ENCODE peak calls at places on chromosome 9, in seven cellular contexts. A is suprapubic skin, U is fibroblast of lung, N is fibroblast of mammary gland, T is right atrium auricular region, O is heart right ventricle, R is adipocyte. C is an unnamed sample.

GRCh38 chr9:137021979-137022619 is 5.9 kb downstream of the ABCA2 start:
- DNase-seq in T (no peak), A (no peak), N (peak; percentile 86), U (peak; percentile 33), O (peak; percentile 39), R (peak; percentile 65), C (peak; percentile 52)

GRCh38 chr9:33946779-33947535 is 101.7 kb downstream of the UBAP2 start:
- DNase-seq in T (no peak), O (no peak), N (peak; percentile 95), U (peak; percentile 99), R (peak; percentile 96), A (no peak), C (no peak)

GRCh38 chr9:116152390-116152789 is 1.2 kb upstream of the PAPPA start:
- DNase-seq in A (no peak), U (no peak), R (peak; percentile 80), T (no peak), N (peak; percentile 68), O (no peak), C (no peak)

GRCh38 chr9:8816361-8816760 is 1016.8 kb upstream of the DMAC1 start:
- DNase-seq in T (no peak), O (no peak), R (no peak), N (peak; percentile 10), U (no peak), A (no peak), C (no peak)

GRCh38 chr9:2281803-2282185 is 266.6 kb downstream of the SMARCA2 start:
- DNase-seq in O (no peak), A (no peak), U (peak; percentile 76), R (no peak), N (no peak), T (no peak), C (no peak)

GRCh38 chr9:137406085-137406773 is 16.7 kb downstream of the EXD3 start:
- DNase-seq in R (no peak), A (no peak), O (no peak), N (no peak), U (no peak), T (no peak), C (no peak)

GRCh38 chr9:4334439-4334838 is 34.6 kb upstream of the GLIS3 start:
- DNase-seq in T (peak; percentile 60), R (no peak), N (no peak), U (peak; percentile 63), A (peak; percentile 68), O (peak; percentile 27), C (no peak)

GRCh38 chr9:105318729-105319513 is 74.5 kb downstream of the SLC44A1 start:
- DNase-seq in A (no peak), R (no peak), U (no peak), O (no peak), T (no peak), N (no peak), C (no peak)

GRCh38 chr9:79913867-79914266 is 342.1 kb downstream of the TLE4 start:
- DNase-seq in A (no peak), T (no peak), O (no peak), R (no peak), N (no peak), U (no peak), C (no peak)

GRCh38 chr9:88308831-88309230 is 79.4 kb upstream of the SPIN1 start:
- DNase-seq in A (no peak), T (no peak), O (no peak), N (no peak), U (peak; percentile 43), R (no peak), C (no peak)

GRCh38 chr9:21434202-21435014 is 5.8 kb upstream of the IFNA1 start:
- DNase-seq in O (no peak), U (peak; percentile 62), T (no peak), R (peak; percentile 83), A (no peak), N (peak; percentile 81), C (no peak)

GRCh38 chr9:78031826-78032598 is 401 bp upstream of the GNAQ start:
- DNase-seq in T (peak; percentile 91), N (peak; percentile 90), O (peak; percentile 90), A (peak; percentile 95), U (peak; percentile 97), R (peak; percentile 96), C (peak; percentile 92)

GRCh38 chr9:38276751-38277439 is 115.6 kb upstream of the ALDH1B1 start:
- DNase-seq in T (peak; percentile 16), A (no peak), R (no peak), N (no peak), U (no peak), O (no peak), C (no peak)

GRCh38 chr9:115202960-115203751 is 85.2 kb upstream of the TNC start:
- DNase-seq in A (no peak), N (peak; percentile 99), R (peak; percentile 90), T (no peak), O (no peak), U (peak; percentile 87), C (no peak)

GRCh38 chr9:38308136-38308535 is 84.4 kb upstream of the ALDH1B1 start:
- DNase-seq in R (no peak), N (no peak), T (no peak), U (no peak), A (no peak), O (no peak), C (no peak)

GRCh38 chr9:82679488-82679887 is 383.5 kb downstream of the RASEF start:
- DNase-seq in O (no peak), U (no peak), N (no peak), A (no peak), T (no peak), R (no peak), C (no peak)

GRCh38 chr9:93960221-93960970 is 5.2 kb upstream of the BARX1 start:
- DNase-seq in U (no peak), O (no peak), A (no peak), R (no peak), T (no peak), N (no peak), C (no peak)

GRCh38 chr9:16243798-16244197 is 626.7 kb downstream of the BNC2 start:
- DNase-seq in A (no peak), U (no peak), R (no peak), O (no peak), N (no peak), T (no peak), C (no peak)

GRCh38 chr9:77978086-77978781 is 53.4 kb downstream of the GNAQ start:
- DNase-seq in R (no peak), T (no peak), U (no peak), A (no peak), O (no peak), N (no peak), C (no peak)

GRCh38 chr9:83509372-83509771 is 28.8 kb downstream of the FRMD3 start:
- DNase-seq in T (no peak), U (peak; percentile 58), O (no peak), R (peak; percentile 58), N (peak; percentile 57), A (no peak), C (no peak)

GRCh38 chr9:26296910-26297309 is 595.7 kb downstream of the CAAP1 start:
- DNase-seq in N (peak; percentile 28), U (peak; percentile 75), A (no peak), R (peak; percentile 38), O (no peak), T (no peak), C (no peak)

DNA sequence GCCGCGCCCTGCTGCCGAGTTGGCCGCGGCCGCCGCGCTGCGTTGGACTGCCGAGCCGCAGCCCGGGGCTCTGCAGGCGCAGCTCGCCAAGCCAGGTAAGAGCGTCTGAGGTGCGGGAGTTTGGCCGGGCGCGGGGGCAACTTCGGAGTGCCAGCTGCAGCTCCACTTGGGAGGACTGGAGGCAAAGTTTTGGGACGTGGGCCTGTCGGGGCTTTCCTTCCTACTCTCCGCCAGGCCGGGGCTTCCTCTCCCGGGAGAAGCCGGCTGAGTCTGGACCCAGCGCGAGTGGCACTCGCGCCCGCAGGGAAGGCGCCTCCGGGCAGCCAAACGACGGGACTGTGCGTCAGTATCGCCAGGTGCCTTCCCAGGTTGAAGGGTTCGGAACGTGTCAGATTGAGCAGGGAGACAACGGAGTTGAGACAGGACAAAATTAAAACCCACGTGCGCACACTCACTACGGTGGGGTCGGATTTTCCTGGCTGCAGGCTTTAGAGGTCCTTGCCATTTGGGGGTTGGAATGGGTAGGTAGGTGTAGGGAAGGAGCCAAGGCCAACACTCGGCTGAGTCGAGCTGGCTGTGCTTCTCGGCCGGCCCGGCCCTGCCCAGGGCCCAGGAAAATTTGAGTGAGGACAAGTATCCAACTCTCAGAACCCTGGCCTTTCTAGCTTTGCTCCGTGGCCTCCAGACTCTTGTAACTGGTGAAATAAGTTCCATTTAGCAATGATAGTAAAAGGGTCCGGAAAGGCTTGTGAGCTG is 1.1 kb downstream of the DMRT3 start:
- DNase-seq in R (no peak), A (no peak), T (no peak), O (no peak), U (no peak), N (no peak), C (no peak)
- H3K4me3 ChIP-seq in R (no peak overlapping the region), A (peak overlapping the region; percentile 52), T (no peak overlapping the region), O (no peak overlapping the region), U (no peak overlapping the region), N (no peak overlapping the region), C (no peak overlapping the region)

DNA sequence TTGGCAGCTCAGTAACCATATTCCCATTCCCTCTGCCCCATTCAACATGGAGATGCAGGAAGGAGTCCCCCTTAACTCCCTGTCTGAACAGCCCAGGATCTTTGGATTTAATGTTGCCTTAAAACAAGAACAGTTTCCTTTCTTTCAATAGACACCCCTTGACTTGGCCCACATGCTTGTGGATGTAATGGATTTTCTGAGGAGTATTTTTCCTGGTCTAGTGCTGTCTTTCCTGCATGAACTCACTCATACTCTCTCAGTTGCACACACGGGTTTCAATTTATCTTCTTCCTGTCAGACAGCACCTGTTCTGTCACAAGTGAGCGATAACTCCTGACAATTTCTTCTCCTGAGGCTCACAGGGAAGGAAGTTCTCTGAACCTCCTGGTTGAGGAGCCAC is 85.0 kb downstream of the ACER2 start:
- DNase-seq in R (no peak), T (no peak), A (no peak), U (no peak), O (no peak), N (no peak), C (no peak)
- H3K4me3 ChIP-seq in R (peak overlapping the region; percentile 83), T (peak overlapping the region; percentile 35), A (peak overlapping the region; percentile 38), U (peak overlapping the region; percentile 59), O (no peak overlapping the region), N (peak overlapping the region; percentile 51), C (no peak overlapping the region)

GRCh38 chr9:89661956-89662717 is 57.3 kb downstream of the GADD45G start:
- DNase-seq in U (peak; percentile 96), N (peak; percentile 90), A (peak; percentile 98), T (peak; percentile 99), R (peak; percentile 79), O (peak; percentile 98), C (peak; percentile 98)
- H3K4me3 ChIP-seq in U (peak overlapping the region; percentile 46), N (peak overlapping the region; percentile 27), A (peak overlapping the region; percentile 10), T (peak overlapping the region; percentile 32), R (peak overlapping the region; percentile 80), O (no peak overlapping the region), C (peak overlapping the region; percentile 20)

GRCh38 chr9:133273819-133274218 is 1.2 kb downstream of the ABO start:
- DNase-seq in A (no peak), U (no peak), O (no peak), R (no peak), T (no peak), N (no peak), C (no peak)

GRCh38 chr9:133274236-133275104 is 531 bp downstream of the ABO start:
- DNase-seq in O (no peak), U (no peak), A (no peak), R (no peak), N (no peak), T (no peak), C (no peak)

GRCh38 chr9:133273098-133273497 is 1.9 kb downstream of the ABO start:
- DNase-seq in U (no peak), A (no peak), T (no peak), N (no peak), R (no peak), O (no peak), C (no peak)

GRCh38 chr9:133268335-133269056 is 6.5 kb downstream of the ABO start:
- DNase-seq in A (no peak), N (no peak), O (no peak), R (no peak), T (no peak), U (no peak), C (no peak)

GRCh38 chr9:133269537-133270357 is 5.3 kb downstream of the ABO start:
- DNase-seq in T (no peak), R (no peak), U (no peak), A (no peak), O (no peak), N (no peak), C (peak; percentile 44)
- H3K4me3 ChIP-seq in T (no peak overlapping the region), R (no peak overlapping the region), U (no peak overlapping the region), A (no peak overlapping the region), O (no peak overlapping the region), N (no peak overlapping the region), C (no peak overlapping the region)

C was measured in ovary.